ENCODE peak calls at places on chromosome 14, in seven cellular contexts. K is adrenal gland, O is transverse colon, G is A549, V is heart left ventricle, B is tibial nerve, S is ovary. Z is an unnamed sample.

GRCh38 chr14:90508536-90509254 is 111.9 kb downstream of the CALM1 start:
- DNase-seq in K (no peak), O (peak; percentile 85), G (no peak), V (no peak), B (no peak), S (no peak), Z (no peak)

GRCh38 chr14:77000340-77001235 is 27.9 kb downstream of the IRF2BPL start:
- DNase-seq in K (no peak), O (no peak), G (no peak), V (peak; percentile 50), B (no peak), S (peak; percentile 54), Z (no peak)

GRCh38 chr14:64421166-64421565 is 33.0 kb downstream of the MTHFD1 start:
- DNase-seq in K (no peak), O (no peak), G (no peak), V (no peak), B (no peak), S (no peak), Z (no peak)

GRCh38 chr14:65222434-65222833 is 120.1 kb upstream of the MAX start:
- DNase-seq in K (peak; percentile 49), O (peak; percentile 68), G (no peak), V (peak; percentile 49), B (no peak), S (no peak), Z (no peak)

GRCh38 chr14:65877187-65877586 is 464.7 kb downstream of the FUT8 start:
- DNase-seq in K (no peak), O (no peak), G (no peak), V (no peak), B (no peak), S (no peak), Z (no peak)

GRCh38 chr14:32417956-32418552 is 89.0 kb downstream of the AKAP6 start:
- DNase-seq in K (peak; percentile 77), O (peak; percentile 40), G (no peak), V (peak; percentile 51), B (peak; percentile 15), S (peak; percentile 22), Z (no peak)

GRCh38 chr14:26594756-26595545 is 2.9 kb downstream of the NOVA1 start:
- DNase-seq in K (no peak), O (no peak), G (no peak), V (no peak), B (no peak), S (no peak), Z (no peak)

GRCh38 chr14:102076793-102077759 is 9.8 kb downstream of the HSP90AA1 start:
- DNase-seq in K (no peak), O (no peak), G (no peak), V (no peak), B (no peak), S (no peak), Z (no peak)

GRCh38 chr14:98912655-98913054 is 359.3 kb downstream of the BCL11B start:
- DNase-seq in K (no peak), O (no peak), G (no peak), V (no peak), B (no peak), S (no peak), Z (no peak)

GRCh38 chr14:69475194-69475818 is 9.2 kb upstream of the PLEKHD1 start:
- DNase-seq in K (no peak), O (no peak), G (peak; percentile 35), V (no peak), B (no peak), S (no peak), Z (no peak)

GRCh38 chr14:89572566-89573398 is 155.7 kb upstream of the FOXN3 start:
- DNase-seq in K (no peak), O (no peak), G (no peak), V (no peak), B (no peak), S (no peak), Z (no peak)

GRCh38 chr14:22991852-22992251 is 9.5 kb upstream of the AJUBA start:
- DNase-seq in K (no peak), O (no peak), G (no peak), V (no peak), B (no peak), S (no peak), Z (no peak)

GRCh38 chr14:32190713-32191112 is 11.1 kb upstream of the RNU6-7 start:
- DNase-seq in K (no peak), O (no peak), G (no peak), V (no peak), B (no peak), S (no peak), Z (no peak)

GRCh38 chr14:31126680-31127079 is 80.9 kb downstream of the HECTD1 start:
- DNase-seq in K (no peak), O (no peak), G (no peak), V (no peak), B (no peak), S (no peak), Z (no peak)

GRCh38 chr14:89041245-89041585 is 216.8 kb downstream of the TTC8 start:
- DNase-seq in K (no peak), O (peak; percentile 63), G (no peak), V (no peak), B (no peak), S (no peak), Z (no peak)

GRCh38 chr14:78638926-78639325 is 468.8 kb downstream of the NRXN3 start:
- DNase-seq in K (no peak), O (no peak), G (no peak), V (no peak), B (no peak), S (no peak), Z (no peak)

GRCh38 chr14:35155962-35156361 is 33.6 kb downstream of the PRORP start:
- DNase-seq in K (no peak), O (no peak), G (no peak), V (no peak), B (no peak), S (no peak), Z (no peak)

GRCh38 chr14:103830511-103831270 is 16.7 kb downstream of the PPP1R13B start:
- DNase-seq in K (no peak), O (no peak), G (no peak), V (no peak), B (no peak), S (no peak), Z (no peak)

GRCh38 chr14:35197015-35197414 is 74.7 kb downstream of the PRORP start:
- DNase-seq in K (no peak), O (no peak), G (no peak), V (no peak), B (no peak), S (no peak), Z (no peak)

GRCh38 chr14:103713304-103714062 is 1.8 kb downstream of the XRCC3 start:
- DNase-seq in K (no peak), O (no peak), G (no peak), V (no peak), B (no peak), S (no peak), Z (no peak)

GRCh38 chr14:57329833-57330232 is 60.6 kb upstream of the NAA30 start:
- DNase-seq in K (no peak), O (no peak), G (no peak), V (no peak), B (no peak), S (no peak), Z (no peak)

GRCh38 chr14:37587438-37587837 is 7.6 kb downstream of the FOXA1 start:
- DNase-seq in K (no peak), O (no peak), G (no peak), V (no peak), B (no peak), S (no peak), Z (no peak)

GRCh38 chr14:106129274-106129673 is 602.9 kb downstream of the TMEM121 start:
- DNase-seq in K (no peak), O (no peak), G (no peak), V (no peak), B (no peak), S (no peak), Z (no peak)
- H3K4me1 ChIP-seq in K (no peaks in the 10 kb centered on the region), O (no peaks in the 10 kb centered on the region), G (no peaks in the 10 kb centered on the region), V (no peaks in the 10 kb centered on the region), B (no peaks in the 10 kb centered on the region), S (no peaks in the 10 kb centered on the region), Z (no peaks in the 10 kb centered on the region)

GRCh38 chr14:106883218-106883692 is 1356.9 kb downstream of the TMEM121 start:
- DNase-seq in K (no peak), O (no peak), G (no peak), V (peak; percentile 31), B (no peak), S (peak; percentile 56), Z (no peak)
- TF ChIP-seq CTCF in K (peak; percentile 30), O (peak; percentile 19), G (no peak), V (peak; percentile 14), B (no peak), S (no peak), Z (no peak)

GRCh38 chr14:67357583-67358354 is 1.8 kb downstream of the ATP6V1D start:
- DNase-seq in K (peak; percentile 36), O (no peak), G (no peak), V (no peak), B (no peak), S (no peak), Z (no peak)

GRCh38 chr14:67360469-67361206 is 510 bp downstream of the EIF2S1 start:
- DNase-seq in K (no peak), O (no peak), G (peak; percentile 12), V (no peak), B (no peak), S (no peak), Z (no peak)

GRCh38 chr14:67358914-67359313 is 690 bp downstream of the ATP6V1D start:
- DNase-seq in K (no peak), O (no peak), G (peak; percentile 19), V (no peak), B (no peak), S (no peak), Z (no peak)

GRCh38 chr14:67359775-67360468 is at the start of the genes ATP6V1D and EIF2S1:
- DNase-seq in K (peak; percentile 99), O (peak; percentile 99), G (peak; percentile 98), V (peak; percentile 99), B (peak; percentile 95), S (peak; percentile 99), Z (peak; percentile 99)

GRCh38 chr14:67359319-67359774 is 257 bp downstream of the ATP6V1D start:
- DNase-seq in K (peak; percentile 39), O (peak; percentile 24), G (peak; percentile 21), V (peak; percentile 29), B (no peak), S (peak; percentile 39), Z (no peak)
- TF ChIP-seq POLR2A in K (peak; percentile 94), O (peak; percentile 71), G (no peak), V (no peak), B (no peak), S (no peak), Z (peak; percentile 18)

GRCh38 chr14:72714871-72715214 is 179.1 kb downstream of the DPF3 start:
- DNase-seq in K (no peak), O (no peak), G (no peak), V (peak; percentile 76), B (no peak), S (no peak), Z (no peak)

GRCh38 chr14:72716471-72716870 is 177.4 kb downstream of the DPF3 start:
- DNase-seq in K (no peak), O (no peak), G (no peak), V (no peak), B (no peak), S (no peak), Z (no peak)

GRCh38 chr14:72715910-72716268 is 178.0 kb downstream of the DPF3 start:
- DNase-seq in K (no peak), O (no peak), G (no peak), V (peak; percentile 91), B (no peak), S (no peak), Z (no peak)

GRCh38 chr14:72714094-72714493 is 179.8 kb downstream of the DPF3 start:
- DNase-seq in K (no peak), O (peak; percentile 24), G (no peak), V (no peak), B (no peak), S (no peak), Z (no peak)

GRCh38 chr14:72715215-72715909 is 178.5 kb downstream of the DPF3 start:
- DNase-seq in K (no peak), O (no peak), G (no peak), V (peak; percentile 81), B (no peak), S (no peak), Z (no peak)
- H3K4me1 ChIP-seq in K (no peaks in the 10 kb centered on the region), O (no peaks in the 10 kb centered on the region), G (no peaks in the 10 kb centered on the region), V (peaks cover 11% of the 10 kb centered on the region), B (no peaks in the 10 kb centered on the region), S (peaks cover 24% of the 10 kb centered on the region), Z (no peaks in the 10 kb centered on the region)